ENCODE peak calls at places on chromosomes 3 and 15, in five cellular contexts. X, J, N, Q and H are unnamed samples.

GRCh38 chr3:3087279-3087678 is 22.9 kb downstream of the IL5RA start:
- DNase-seq in X (no peak), J (no peak), N (no peak), Q (no peak), H (no peak)

GRCh38 chr15:57506422-57506821 is 85.3 kb upstream of the MYZAP start:
- DNase-seq in X (no peak), J (no peak), N (no peak), Q (no peak), H (no peak)

GRCh38 chr3:110521019-110521418 is 550.6 kb upstream of the NECTIN3 start:
- DNase-seq in X (no peak), J (peak; percentile 51), N (no peak), Q (no peak), H (peak; percentile 96)

GRCh38 chr3:45321607-45322391 is 66.6 kb upstream of the LARS2 start:
- DNase-seq in X (no peak), J (no peak), N (no peak), Q (no peak), H (no peak)

GRCh38 chr3:52036222-52036694 is 20.1 kb downstream of the DUSP7 start:
- DNase-seq in X (no peak), J (no peak), N (no peak), Q (no peak), H (no peak)

GRCh38 chr3:14847613-14848541 is 29.1 kb downstream of the FGD5 start:
- DNase-seq in X (no peak), J (no peak), N (no peak), Q (no peak), H (no peak)

GRCh38 chr15:88131937-88132336 is 124.6 kb downstream of the NTRK3 start:
- DNase-seq in X (no peak), J (no peak), N (no peak), Q (no peak), H (no peak)

GRCh38 chr3:11185564-11186317 is 31.4 kb downstream of the HRH1 start:
- DNase-seq in X (no peak), J (peak; percentile 92), N (peak; percentile 43), Q (no peak), H (peak; percentile 86)

GRCh38 chr3:10772230-10773161 is 43.5 kb upstream of the SLC6A11 start:
- DNase-seq in X (no peak), J (no peak), N (no peak), Q (no peak), H (no peak)

GRCh38 chr15:52563499-52564060 is 5.2 kb downstream of the ARPP19 start:
- DNase-seq in X (no peak), J (no peak), N (no peak), Q (no peak), H (no peak)

GRCh38 chr15:67149068-67149841 is 83.9 kb downstream of the SMAD3 start:
- DNase-seq in X (no peak), J (no peak), N (no peak), Q (no peak), H (no peak)

GRCh38 chr15:98779463-98780071 is 131.2 kb downstream of the IGF1R start:
- DNase-seq in X (peak; percentile 86), J (peak; percentile 77), N (peak; percentile 69), Q (peak; percentile 80), H (peak; percentile 91)

GRCh38 chr15:82820128-82820527 is 10.7 kb downstream of the WHAMM start:
- DNase-seq in X (no peak), J (no peak), N (no peak), Q (no peak), H (no peak)

GRCh38 chr3:24683090-24683489 is 188.4 kb upstream of the THRB start:
- DNase-seq in X (no peak), J (no peak), N (no peak), Q (no peak), H (no peak)

GRCh38 chr3:188769833-188770232 is 401.9 kb upstream of the TPRG1 start:
- DNase-seq in X (no peak), J (no peak), N (no peak), Q (no peak), H (no peak)

GRCh38 chr3:37249717-37250116 is 75.3 kb upstream of the LRRFIP2 start:
- DNase-seq in X (no peak), J (no peak), N (no peak), Q (no peak), H (no peak)

GRCh38 chr15:43828061-43828657 is 1.4 kb downstream of the WDR76 start:
- DNase-seq in X (no peak), J (peak; percentile 10), N (no peak), Q (no peak), H (peak; percentile 37)

GRCh38 chr3:176867681-176868663 is 329.3 kb downstream of the TBL1XR1 start:
- DNase-seq in X (no peak), J (no peak), N (no peak), Q (no peak), H (no peak)

GRCh38 chr3:34859741-34860140 is 779.6 kb upstream of the ARPP21 start:
- DNase-seq in X (no peak), J (no peak), N (no peak), Q (no peak), H (no peak)

GRCh38 chr3:49465269-49466034 is 4.6 kb upstream of the DAG1 start:
- DNase-seq in X (peak; percentile 19), J (no peak), N (no peak), Q (no peak), H (no peak)

GRCh38 chr3:134392336-134392983 is 18.2 kb upstream of the AMOTL2 start:
- DNase-seq in X (no peak), J (no peak), N (no peak), Q (no peak), H (no peak)

GRCh38 chr3:197149528-197149927 is 119.9 kb upstream of the MELTF start:
- DNase-seq in X (no peak), J (no peak), N (no peak), Q (no peak), H (no peak)

GRCh38 chr3:147493666-147494065 is 84.5 kb downstream of the ZIC1 start:
- DNase-seq in X (no peak), J (no peak), N (no peak), Q (no peak), H (no peak)

GRCh38 chr3:117611242-117611641 is 901.7 kb downstream of the TUSC7 start:
- DNase-seq in X (no peak), J (no peak), N (no peak), Q (no peak), H (no peak)

GRCh38 chr3:187936676-187937075 is 191.4 kb upstream of the BCL6 start:
- DNase-seq in X (no peak), J (no peak), N (no peak), Q (no peak), H (no peak)

GRCh38 chr15:89179966-89180875 is 41.2 kb downstream of the RLBP1 start:
- DNase-seq in X (no peak), J (no peak), N (no peak), Q (no peak), H (no peak)

GRCh38 chr15:52255935-52256334 is 39.7 kb downstream of the MYO5C start:
- DNase-seq in X (no peak), J (no peak), N (no peak), Q (no peak), H (no peak)

GRCh38 chr3:57158813-57159678 is 6.1 kb downstream of the IL17RD start:
- DNase-seq in X (no peak), J (no peak), N (no peak), Q (no peak), H (no peak)

GRCh38 chr15:95247068-95247984 is 1016.0 kb downstream of the MCTP2 start:
- DNase-seq in X (no peak), J (peak; percentile 80), N (peak; percentile 76), Q (no peak), H (peak; percentile 94)

GRCh38 chr3:14943042-14943441 is 4.3 kb upstream of the NR2C2 start:
- DNase-seq in X (no peak), J (no peak), N (no peak), Q (no peak), H (no peak)

GRCh38 chr3:142866841-142867631 is 21.8 kb downstream of the PCOLCE2 start:
- DNase-seq in X (no peak), J (no peak), N (no peak), Q (no peak), H (no peak)

GRCh38 chr3:111735271-111735758 is 123.8 kb upstream of the PHLDB2 start:
- DNase-seq in X (no peak), J (peak; percentile 47), N (peak; percentile 97), Q (no peak), H (peak; percentile 89)

GRCh38 chr3:128280466-128281455 is 127.5 kb downstream of the EEFSEC start:
- DNase-seq in X (no peak), J (no peak), N (no peak), Q (no peak), H (no peak)

GRCh38 chr3:186614597-186615483 is 2.0 kb downstream of the AHSG start:
- DNase-seq in X (peak; percentile 76), J (peak; percentile 81), N (peak; percentile 65), Q (peak; percentile 69), H (peak; percentile 87)

GRCh38 chr3:2133191-2133590 is 34.5 kb downstream of the CNTN4 start:
- DNase-seq in X (no peak), J (no peak), N (no peak), Q (no peak), H (no peak)

GRCh38 chr3:61094608-61095007 is 156.6 kb downstream of the FHIT start:
- DNase-seq in X (no peak), J (no peak), N (peak; percentile 22), Q (no peak), H (no peak)